ENCODE peak calls at places on chromosomes 16 and 17, in eight cellular contexts. One of them, this sample, is unnamed.

GRCh38 chr16:30418350-30419181 is 11.2 kb downstream of the ZNF771 start:
- DNase-seq in esophagus squamous epithelium: no peak
- DNase-seq in sigmoid colon: no peak
- DNase-seq in tibial nerve: no peak
- DNase-seq in A549: peak; percentile 36
- DNase-seq in spleen: no peak
- DNase-seq in uterus: no peak
- DNase-seq in breast epithelium: no peak
- DNase-seq in this sample: no peak

GRCh38 chr16:2186064-2186463 is 10.3 kb downstream of the CASKIN1 start:
- DNase-seq in esophagus squamous epithelium: no peak
- DNase-seq in sigmoid colon: no peak
- DNase-seq in tibial nerve: no peak
- DNase-seq in A549: no peak
- DNase-seq in spleen: no peak
- DNase-seq in uterus: no peak
- DNase-seq in breast epithelium: no peak
- DNase-seq in this sample: no peak

GRCh38 chr17:45841883-45842525 is 2.7 kb upstream of the SPPL2C start:
- DNase-seq in esophagus squamous epithelium: no peak
- DNase-seq in sigmoid colon: no peak
- DNase-seq in tibial nerve: no peak
- DNase-seq in A549: no peak
- DNase-seq in spleen: peak; percentile 22
- DNase-seq in uterus: no peak
- DNase-seq in breast epithelium: no peak
- DNase-seq in this sample: no peak

GRCh38 chr16:89505204-89506112 is 2.7 kb upstream of the SPG7 start:
- DNase-seq in esophagus squamous epithelium: peak; percentile 74
- DNase-seq in sigmoid colon: peak; percentile 91
- DNase-seq in tibial nerve: peak; percentile 95
- DNase-seq in A549: peak; percentile 96
- DNase-seq in spleen: peak; percentile 95
- DNase-seq in uterus: peak; percentile 89
- DNase-seq in breast epithelium: peak; percentile 74
- DNase-seq in this sample: peak; percentile 72

GRCh38 chr16:2471653-2472487 is 773 bp downstream of the NTN3 start:
- DNase-seq in esophagus squamous epithelium: no peak
- DNase-seq in sigmoid colon: no peak
- DNase-seq in tibial nerve: no peak
- DNase-seq in A549: no peak
- DNase-seq in spleen: no peak
- DNase-seq in uterus: no peak
- DNase-seq in breast epithelium: no peak
- DNase-seq in this sample: no peak

GRCh38 chr16:69820926-69821541 is 58.9 kb downstream of the WWP2 start:
- DNase-seq in esophagus squamous epithelium: no peak
- DNase-seq in sigmoid colon: no peak
- DNase-seq in tibial nerve: no peak
- DNase-seq in A549: no peak
- DNase-seq in spleen: no peak
- DNase-seq in uterus: no peak
- DNase-seq in breast epithelium: no peak
- DNase-seq in this sample: no peak

GRCh38 chr17:29589524-29590260 is at the start of gene GIT1:
- DNase-seq in esophagus squamous epithelium: no peak
- DNase-seq in sigmoid colon: peak; percentile 92
- DNase-seq in tibial nerve: peak; percentile 69
- DNase-seq in A549: peak; percentile 85
- DNase-seq in spleen: peak; percentile 97
- DNase-seq in uterus: peak; percentile 81
- DNase-seq in breast epithelium: peak; percentile 79
- DNase-seq in this sample: peak; percentile 79

GRCh38 chr17:17514993-17515920 is 19.1 kb upstream of the RASD1 start:
- DNase-seq in esophagus squamous epithelium: no peak
- DNase-seq in sigmoid colon: no peak
- DNase-seq in tibial nerve: peak; percentile 62
- DNase-seq in A549: no peak
- DNase-seq in spleen: no peak
- DNase-seq in uterus: no peak
- DNase-seq in breast epithelium: no peak
- DNase-seq in this sample: no peak

GRCh38 chr17:79919164-79919585 is 79.9 kb upstream of the CBX4 start:
- DNase-seq in esophagus squamous epithelium: no peak
- DNase-seq in sigmoid colon: peak; percentile 93
- DNase-seq in tibial nerve: peak; percentile 43
- DNase-seq in A549: peak; percentile 74
- DNase-seq in spleen: peak; percentile 90
- DNase-seq in uterus: peak; percentile 61
- DNase-seq in breast epithelium: peak; percentile 91
- DNase-seq in this sample: peak; percentile 99
- TF ChIP-seq POLR2A in esophagus squamous epithelium: no peak
- TF ChIP-seq POLR2A in sigmoid colon: no peak
- TF ChIP-seq POLR2A in tibial nerve: no peak
- TF ChIP-seq POLR2A in A549: no peak
- TF ChIP-seq POLR2A in spleen: no peak
- TF ChIP-seq POLR2A in uterus: no peak
- TF ChIP-seq POLR2A in breast epithelium: no peak
- TF ChIP-seq POLR2A in this sample: no peak

GRCh38 chr17:37360632-37361031 is 15.2 kb upstream of the C17orf78 start:
- DNase-seq in esophagus squamous epithelium: no peak
- DNase-seq in sigmoid colon: no peak
- DNase-seq in tibial nerve: no peak
- DNase-seq in A549: peak; percentile 69
- DNase-seq in spleen: no peak
- DNase-seq in uterus: no peak
- DNase-seq in breast epithelium: no peak
- DNase-seq in this sample: no peak

GRCh38 chr17:37358098-37358829 is 17.5 kb upstream of the C17orf78 start:
- DNase-seq in esophagus squamous epithelium: no peak
- DNase-seq in sigmoid colon: peak; percentile 77
- DNase-seq in tibial nerve: peak; percentile 16
- DNase-seq in A549: peak; percentile 64
- DNase-seq in spleen: peak; percentile 81
- DNase-seq in uterus: peak; percentile 48
- DNase-seq in breast epithelium: peak; percentile 32
- DNase-seq in this sample: peak; percentile 53

GRCh38 chr17:37361543-37361942 is 14.2 kb upstream of the C17orf78 start:
- DNase-seq in esophagus squamous epithelium: no peak
- DNase-seq in sigmoid colon: no peak
- DNase-seq in tibial nerve: no peak
- DNase-seq in A549: peak; percentile 59
- DNase-seq in spleen: no peak
- DNase-seq in uterus: no peak
- DNase-seq in breast epithelium: peak; percentile 37
- DNase-seq in this sample: no peak

GRCh38 chr17:37359682-37360188 is 16.1 kb upstream of the C17orf78 start:
- DNase-seq in esophagus squamous epithelium: no peak
- DNase-seq in sigmoid colon: peak; percentile 67
- DNase-seq in tibial nerve: no peak
- DNase-seq in A549: no peak
- DNase-seq in spleen: no peak
- DNase-seq in uterus: peak; percentile 73
- DNase-seq in breast epithelium: peak; percentile 25
- DNase-seq in this sample: no peak

GRCh38 chr17:37358830-37359681 is 16.7 kb upstream of the C17orf78 start:
- DNase-seq in esophagus squamous epithelium: peak; percentile 64
- DNase-seq in sigmoid colon: peak; percentile 96
- DNase-seq in tibial nerve: peak; percentile 88
- DNase-seq in A549: peak; percentile 98
- DNase-seq in spleen: peak; percentile 98
- DNase-seq in uterus: peak; percentile 94
- DNase-seq in breast epithelium: peak; percentile 77
- DNase-seq in this sample: peak; percentile 96
- TF ChIP-seq POLR2A in esophagus squamous epithelium: peak; percentile 66
- TF ChIP-seq POLR2A in sigmoid colon: peak; percentile 20
- TF ChIP-seq POLR2A in tibial nerve: peak; percentile 85
- TF ChIP-seq POLR2A in A549: peak; percentile 86
- TF ChIP-seq POLR2A in spleen: peak; percentile 43
- TF ChIP-seq POLR2A in uterus: peak; percentile 76
- TF ChIP-seq POLR2A in breast epithelium: no peak
- TF ChIP-seq POLR2A in this sample: peak; percentile 75

DNA sequence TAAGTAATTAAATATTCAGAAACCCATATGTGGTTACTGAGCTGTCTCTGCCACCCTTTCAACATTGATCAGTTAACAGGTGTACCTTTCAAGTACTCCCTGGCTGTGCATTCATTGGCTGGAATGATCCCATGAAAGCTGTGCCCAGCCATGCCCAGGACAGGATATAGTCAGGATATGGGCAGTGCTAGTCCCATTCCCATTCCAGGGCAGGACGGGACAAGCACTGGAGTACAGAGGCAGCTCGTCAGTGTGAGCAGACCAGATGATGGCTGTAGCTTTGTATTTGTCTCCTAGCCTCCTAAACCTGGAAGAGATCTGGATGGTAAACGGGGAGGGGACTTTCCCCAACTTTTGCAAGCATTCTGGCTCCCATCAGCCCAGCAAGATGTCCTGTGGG is 22.5 kb downstream of the HEATR3 start:
- DNase-seq in esophagus squamous epithelium: no peak
- DNase-seq in sigmoid colon: no peak
- DNase-seq in tibial nerve: no peak
- DNase-seq in A549: no peak
- DNase-seq in spleen: no peak
- DNase-seq in uterus: no peak
- DNase-seq in breast epithelium: no peak
- DNase-seq in this sample: no peak
- TF ChIP-seq POLR2A in esophagus squamous epithelium: no peak
- TF ChIP-seq POLR2A in sigmoid colon: no peak
- TF ChIP-seq POLR2A in tibial nerve: no peak
- TF ChIP-seq POLR2A in A549: no peak
- TF ChIP-seq POLR2A in spleen: no peak
- TF ChIP-seq POLR2A in uterus: no peak
- TF ChIP-seq POLR2A in breast epithelium: no peak
- TF ChIP-seq POLR2A in this sample: no peak

GRCh38 chr17:40111221-40112128 is 10.3 kb upstream of the MSL1 start:
- DNase-seq in esophagus squamous epithelium: no peak
- DNase-seq in sigmoid colon: peak; percentile 99
- DNase-seq in tibial nerve: peak; percentile 94
- DNase-seq in A549: peak; percentile 91
- DNase-seq in spleen: peak; percentile 90
- DNase-seq in uterus: peak; percentile 97
- DNase-seq in breast epithelium: peak; percentile 91
- DNase-seq in this sample: peak; percentile 83
- TF ChIP-seq POLR2A in esophagus squamous epithelium: peak; percentile 7
- TF ChIP-seq POLR2A in sigmoid colon: peak; percentile 14
- TF ChIP-seq POLR2A in tibial nerve: peak; percentile 57
- TF ChIP-seq POLR2A in A549: no peak
- TF ChIP-seq POLR2A in spleen: no peak
- TF ChIP-seq POLR2A in uterus: no peak
- TF ChIP-seq POLR2A in breast epithelium: no peak
- TF ChIP-seq POLR2A in this sample: no peak

GRCh38 chr17:4965311-4965986 is 2.2 kb downstream of the SPAG7 start:
- DNase-seq in esophagus squamous epithelium: no peak
- DNase-seq in sigmoid colon: no peak
- DNase-seq in tibial nerve: no peak
- DNase-seq in A549: no peak
- DNase-seq in spleen: no peak
- DNase-seq in uterus: no peak
- DNase-seq in breast epithelium: no peak
- DNase-seq in this sample: no peak
- TF ChIP-seq POLR2A in esophagus squamous epithelium: no peak
- TF ChIP-seq POLR2A in sigmoid colon: no peak
- TF ChIP-seq POLR2A in tibial nerve: no peak
- TF ChIP-seq POLR2A in A549: no peak
- TF ChIP-seq POLR2A in spleen: no peak
- TF ChIP-seq POLR2A in uterus: no peak
- TF ChIP-seq POLR2A in breast epithelium: no peak
- TF ChIP-seq POLR2A in this sample: no peak

This sample was measured in H54.